ENCODE peak calls at places on chromosome 5, in nine cellular contexts. One of them, this sample, is unnamed.

GRCh38 chr5:114055318-114055788 is 306.5 kb upstream of the KCNN2 start:
- DNase-seq in GM12865: no peak
- DNase-seq in left ventricle myocardium inferior: peak
- DNase-seq in prostate gland: peak
- DNase-seq in GM20000: no peak
- DNase-seq in coronary artery: no peak
- DNase-seq in adrenal gland: peak
- DNase-seq in fibroblast of lung: peak
- DNase-seq in psoas muscle: peak
- DNase-seq in this sample: no peak

GRCh38 chr5:67248703-67249589 is 52.3 kb upstream of the CD180 start:
- DNase-seq in GM12865: no peak
- DNase-seq in left ventricle myocardium inferior: no peak
- DNase-seq in prostate gland: peak
- DNase-seq in GM20000: no peak
- DNase-seq in coronary artery: no peak
- DNase-seq in adrenal gland: no peak
- DNase-seq in fibroblast of lung: peak
- DNase-seq in psoas muscle: no peak
- DNase-seq in this sample: no peak

GRCh38 chr5:140996055-140996454 is 29.8 kb downstream of the PCDHAC2 start:
- DNase-seq in GM12865: no peak
- DNase-seq in left ventricle myocardium inferior: no peak
- DNase-seq in prostate gland: no peak
- DNase-seq in GM20000: no peak
- DNase-seq in coronary artery: no peak
- DNase-seq in adrenal gland: no peak
- DNase-seq in fibroblast of lung: no peak
- DNase-seq in psoas muscle: no peak
- DNase-seq in this sample: no peak

GRCh38 chr5:123094227-123094918 is 5.3 kb downstream of the PRDM6 start:
- DNase-seq in GM12865: no peak
- DNase-seq in left ventricle myocardium inferior: no peak
- DNase-seq in prostate gland: no peak
- DNase-seq in GM20000: peak
- DNase-seq in coronary artery: no peak
- DNase-seq in adrenal gland: no peak
- DNase-seq in fibroblast of lung: no peak
- DNase-seq in psoas muscle: no peak
- DNase-seq in this sample: no peak

GRCh38 chr5:176519810-176520720 is 17.1 kb downstream of the RNF44 start:
- DNase-seq in GM12865: no peak
- DNase-seq in left ventricle myocardium inferior: no peak
- DNase-seq in prostate gland: no peak
- DNase-seq in GM20000: no peak
- DNase-seq in coronary artery: no peak
- DNase-seq in adrenal gland: no peak
- DNase-seq in fibroblast of lung: no peak
- DNase-seq in psoas muscle: no peak
- DNase-seq in this sample: no peak

GRCh38 chr5:141725909-141726308 is 43.9 kb upstream of the ARAP3 start:
- DNase-seq in GM12865: no peak
- DNase-seq in left ventricle myocardium inferior: no peak
- DNase-seq in prostate gland: no peak
- DNase-seq in GM20000: no peak
- DNase-seq in coronary artery: no peak
- DNase-seq in adrenal gland: no peak
- DNase-seq in fibroblast of lung: no peak
- DNase-seq in psoas muscle: no peak
- DNase-seq in this sample: no peak

GRCh38 chr5:71695069-71695468 is 24.0 kb upstream of the CARTPT start:
- DNase-seq in GM12865: no peak
- DNase-seq in left ventricle myocardium inferior: no peak
- DNase-seq in prostate gland: no peak
- DNase-seq in GM20000: no peak
- DNase-seq in coronary artery: no peak
- DNase-seq in adrenal gland: no peak
- DNase-seq in fibroblast of lung: no peak
- DNase-seq in psoas muscle: no peak
- DNase-seq in this sample: no peak

GRCh38 chr5:53820802-53821171 is 260.3 kb downstream of the NDUFS4 start:
- DNase-seq in GM12865: peak
- DNase-seq in left ventricle myocardium inferior: no peak
- DNase-seq in prostate gland: no peak
- DNase-seq in GM20000: peak
- DNase-seq in coronary artery: no peak
- DNase-seq in adrenal gland: no peak
- DNase-seq in fibroblast of lung: no peak
- DNase-seq in psoas muscle: no peak
- DNase-seq in this sample: peak

GRCh38 chr5:104734046-104734445 is 1171.5 kb upstream of the NUDT12 start:
- DNase-seq in GM12865: no peak
- DNase-seq in left ventricle myocardium inferior: no peak
- DNase-seq in prostate gland: no peak
- DNase-seq in GM20000: no peak
- DNase-seq in coronary artery: no peak
- DNase-seq in adrenal gland: no peak
- DNase-seq in fibroblast of lung: no peak
- DNase-seq in psoas muscle: no peak
- DNase-seq in this sample: no peak

GRCh38 chr5:34591723-34592122 is 64.4 kb upstream of the RAI14 start:
- DNase-seq in GM12865: no peak
- DNase-seq in left ventricle myocardium inferior: no peak
- DNase-seq in prostate gland: no peak
- DNase-seq in GM20000: no peak
- DNase-seq in coronary artery: no peak
- DNase-seq in adrenal gland: no peak
- DNase-seq in fibroblast of lung: no peak
- DNase-seq in psoas muscle: no peak
- DNase-seq in this sample: no peak

GRCh38 chr5:172143875-172144274 is 44.1 kb downstream of the STK10 start:
- DNase-seq in GM12865: no peak
- DNase-seq in left ventricle myocardium inferior: no peak
- DNase-seq in prostate gland: no peak
- DNase-seq in GM20000: no peak
- DNase-seq in coronary artery: no peak
- DNase-seq in adrenal gland: no peak
- DNase-seq in fibroblast of lung: no peak
- DNase-seq in psoas muscle: no peak
- DNase-seq in this sample: no peak

GRCh38 chr5:37660319-37660718 is 179.5 kb downstream of the GDNF start:
- DNase-seq in GM12865: no peak
- DNase-seq in left ventricle myocardium inferior: no peak
- DNase-seq in prostate gland: no peak
- DNase-seq in GM20000: no peak
- DNase-seq in coronary artery: no peak
- DNase-seq in adrenal gland: no peak
- DNase-seq in fibroblast of lung: no peak
- DNase-seq in psoas muscle: no peak
- DNase-seq in this sample: no peak

DNA sequence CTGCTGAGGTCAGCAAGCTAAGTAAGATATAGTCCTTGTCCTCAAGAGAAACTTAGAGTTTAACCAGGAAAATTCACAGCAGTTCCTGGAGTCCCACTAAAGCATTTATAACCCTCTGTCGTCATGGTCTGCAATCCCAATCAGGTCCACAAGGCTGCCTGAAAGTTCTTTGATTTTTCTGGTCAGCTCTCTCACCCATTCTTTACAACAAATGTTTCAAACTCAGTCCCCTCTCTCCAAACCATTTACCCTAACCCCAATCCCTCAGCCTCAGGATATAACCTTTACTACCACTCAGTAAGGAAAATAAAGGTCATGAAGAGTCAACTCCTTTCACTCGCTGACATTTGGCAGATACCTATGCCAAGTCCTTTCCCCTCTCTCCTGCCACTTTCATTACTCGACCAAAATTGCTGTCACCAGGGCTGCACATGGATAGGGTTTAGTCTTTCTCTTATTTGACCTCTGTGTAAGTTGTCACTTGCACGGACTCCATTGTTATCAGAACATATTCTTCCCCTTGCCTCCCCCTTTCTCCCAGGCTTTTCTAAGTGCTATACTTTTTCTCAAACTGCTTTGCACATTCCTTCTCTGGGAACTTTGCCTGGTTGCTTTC is 936.6 kb downstream of the NR2F1-AS1 start:
- DNase-seq in GM12865: peak
- DNase-seq in left ventricle myocardium inferior: no peak
- DNase-seq in prostate gland: no peak
- DNase-seq in GM20000: no peak
- DNase-seq in coronary artery: no peak
- DNase-seq in adrenal gland: no peak
- DNase-seq in fibroblast of lung: no peak
- DNase-seq in psoas muscle: no peak
- DNase-seq in this sample: no peak
- TF ChIP-seq CTCF in GM12865: peak
- TF ChIP-seq CTCF in left ventricle myocardium inferior: peak
- TF ChIP-seq CTCF in prostate gland: no peak
- TF ChIP-seq CTCF in GM20000: no peak
- TF ChIP-seq CTCF in coronary artery: no peak
- TF ChIP-seq CTCF in adrenal gland: no peak
- TF ChIP-seq CTCF in fibroblast of lung: peak
- TF ChIP-seq CTCF in psoas muscle: no peak
- TF ChIP-seq CTCF in this sample: no peak

GRCh38 chr5:173595826-173596225 is 20.6 kb downstream of the BOD1 start:
- DNase-seq in GM12865: no peak
- DNase-seq in left ventricle myocardium inferior: no peak
- DNase-seq in prostate gland: no peak
- DNase-seq in GM20000: no peak
- DNase-seq in coronary artery: no peak
- DNase-seq in adrenal gland: peak
- DNase-seq in fibroblast of lung: no peak
- DNase-seq in psoas muscle: no peak
- DNase-seq in this sample: no peak

GRCh38 chr5:173591300-173591622 is 25.2 kb downstream of the BOD1 start:
- DNase-seq in GM12865: no peak
- DNase-seq in left ventricle myocardium inferior: no peak
- DNase-seq in prostate gland: no peak
- DNase-seq in GM20000: no peak
- DNase-seq in coronary artery: no peak
- DNase-seq in adrenal gland: peak
- DNase-seq in fibroblast of lung: peak
- DNase-seq in psoas muscle: no peak
- DNase-seq in this sample: no peak

GRCh38 chr5:173592050-173592669 is 24.3 kb downstream of the BOD1 start:
- DNase-seq in GM12865: peak
- DNase-seq in left ventricle myocardium inferior: no peak
- DNase-seq in prostate gland: no peak
- DNase-seq in GM20000: no peak
- DNase-seq in coronary artery: peak
- DNase-seq in adrenal gland: no peak
- DNase-seq in fibroblast of lung: no peak
- DNase-seq in psoas muscle: no peak
- DNase-seq in this sample: no peak

GRCh38 chr5:173597304-173597703 is 19.1 kb downstream of the BOD1 start:
- DNase-seq in GM12865: no peak
- DNase-seq in left ventricle myocardium inferior: no peak
- DNase-seq in prostate gland: no peak
- DNase-seq in GM20000: no peak
- DNase-seq in coronary artery: no peak
- DNase-seq in adrenal gland: no peak
- DNase-seq in fibroblast of lung: no peak
- DNase-seq in psoas muscle: no peak
- DNase-seq in this sample: no peak

GRCh38 chr5:173594061-173594460 is 22.4 kb downstream of the BOD1 start:
- DNase-seq in GM12865: no peak
- DNase-seq in left ventricle myocardium inferior: no peak
- DNase-seq in prostate gland: no peak
- DNase-seq in GM20000: no peak
- DNase-seq in coronary artery: no peak
- DNase-seq in adrenal gland: no peak
- DNase-seq in fibroblast of lung: no peak
- DNase-seq in psoas muscle: no peak
- DNase-seq in this sample: no peak
- TF ChIP-seq CTCF in GM12865: no peak
- TF ChIP-seq CTCF in left ventricle myocardium inferior: no peak
- TF ChIP-seq CTCF in prostate gland: no peak
- TF ChIP-seq CTCF in GM20000: no peak
- TF ChIP-seq CTCF in coronary artery: no peak
- TF ChIP-seq CTCF in adrenal gland: no peak
- TF ChIP-seq CTCF in fibroblast of lung: no peak
- TF ChIP-seq CTCF in psoas muscle: no peak
- TF ChIP-seq CTCF in this sample: no peak

GRCh38 chr5:170411100-170411499 is 21.9 kb upstream of the KCNMB1 start:
- DNase-seq in GM12865: peak
- DNase-seq in left ventricle myocardium inferior: no peak
- DNase-seq in prostate gland: no peak
- DNase-seq in GM20000: peak
- DNase-seq in coronary artery: no peak
- DNase-seq in adrenal gland: no peak
- DNase-seq in fibroblast of lung: no peak
- DNase-seq in psoas muscle: no peak
- DNase-seq in this sample: peak
- TF ChIP-seq CTCF in GM12865: peak
- TF ChIP-seq CTCF in left ventricle myocardium inferior: no peak
- TF ChIP-seq CTCF in prostate gland: no peak
- TF ChIP-seq CTCF in GM20000: peak
- TF ChIP-seq CTCF in coronary artery: no peak
- TF ChIP-seq CTCF in adrenal gland: no peak
- TF ChIP-seq CTCF in fibroblast of lung: no peak
- TF ChIP-seq CTCF in psoas muscle: no peak
- TF ChIP-seq CTCF in this sample: peak

GRCh38 chr5:64796301-64796700 is 27.6 kb downstream of the CWC27 start:
- DNase-seq in GM12865: no peak
- DNase-seq in left ventricle myocardium inferior: no peak
- DNase-seq in prostate gland: no peak
- DNase-seq in GM20000: no peak
- DNase-seq in coronary artery: no peak
- DNase-seq in adrenal gland: no peak
- DNase-seq in fibroblast of lung: no peak
- DNase-seq in psoas muscle: no peak
- DNase-seq in this sample: no peak

GRCh38 chr5:64806537-64806936 is 37.8 kb downstream of the CWC27 start:
- DNase-seq in GM12865: no peak
- DNase-seq in left ventricle myocardium inferior: no peak
- DNase-seq in prostate gland: no peak
- DNase-seq in GM20000: no peak
- DNase-seq in coronary artery: no peak
- DNase-seq in adrenal gland: no peak
- DNase-seq in fibroblast of lung: no peak
- DNase-seq in psoas muscle: no peak
- DNase-seq in this sample: no peak

GRCh38 chr5:64800926-64801325 is 32.2 kb downstream of the CWC27 start:
- DNase-seq in GM12865: no peak
- DNase-seq in left ventricle myocardium inferior: no peak
- DNase-seq in prostate gland: no peak
- DNase-seq in GM20000: no peak
- DNase-seq in coronary artery: no peak
- DNase-seq in adrenal gland: no peak
- DNase-seq in fibroblast of lung: no peak
- DNase-seq in psoas muscle: no peak
- DNase-seq in this sample: no peak
- TF ChIP-seq CTCF in GM12865: no peak
- TF ChIP-seq CTCF in left ventricle myocardium inferior: no peak
- TF ChIP-seq CTCF in prostate gland: no peak
- TF ChIP-seq CTCF in GM20000: no peak
- TF ChIP-seq CTCF in coronary artery: no peak
- TF ChIP-seq CTCF in adrenal gland: no peak
- TF ChIP-seq CTCF in fibroblast of lung: no peak
- TF ChIP-seq CTCF in psoas muscle: no peak
- TF ChIP-seq CTCF in this sample: no peak